ENCODE peak calls at places on chromosomes 7 and 10, in eight cellular contexts. One of them, this sample, is unnamed.

GRCh38 chr10:80506189-80506575 is 31.5 kb upstream of the SH2D4B start:
- DNase-seq in PC-9: peak; percentile 100
- DNase-seq in adrenal gland: no peak
- DNase-seq in cardiac muscle cell: no peak
- DNase-seq in A549: peak; percentile 90
- DNase-seq in heart right ventricle: no peak
- DNase-seq in CD8-positive, alpha-beta T cell: no peak
- DNase-seq in Panc1: no peak
- DNase-seq in this sample: no peak

GRCh38 chr10:12586724-12587123 is 237.4 kb downstream of the CAMK1D start:
- DNase-seq in PC-9: no peak
- DNase-seq in adrenal gland: no peak
- DNase-seq in cardiac muscle cell: no peak
- DNase-seq in A549: no peak
- DNase-seq in heart right ventricle: no peak
- DNase-seq in CD8-positive, alpha-beta T cell: no peak
- DNase-seq in Panc1: no peak
- DNase-seq in this sample: no peak

GRCh38 chr10:17101257-17101909 is 28.2 kb downstream of the CUBN start:
- DNase-seq in PC-9: no peak
- DNase-seq in adrenal gland: no peak
- DNase-seq in cardiac muscle cell: no peak
- DNase-seq in A549: no peak
- DNase-seq in heart right ventricle: no peak
- DNase-seq in CD8-positive, alpha-beta T cell: no peak
- DNase-seq in Panc1: no peak
- DNase-seq in this sample: no peak

GRCh38 chr7:112202819-112203218 is 3.4 kb downstream of the DOCK4 start:
- DNase-seq in PC-9: no peak
- DNase-seq in adrenal gland: peak; percentile 63
- DNase-seq in cardiac muscle cell: peak; percentile 14
- DNase-seq in A549: no peak
- DNase-seq in heart right ventricle: no peak
- DNase-seq in CD8-positive, alpha-beta T cell: no peak
- DNase-seq in Panc1: no peak
- DNase-seq in this sample: peak; percentile 31

GRCh38 chr7:44264221-44264956 is 61.0 kb downstream of the CAMK2B start:
- DNase-seq in PC-9: peak; percentile 98
- DNase-seq in adrenal gland: no peak
- DNase-seq in cardiac muscle cell: no peak
- DNase-seq in A549: no peak
- DNase-seq in heart right ventricle: no peak
- DNase-seq in CD8-positive, alpha-beta T cell: no peak
- DNase-seq in Panc1: no peak
- DNase-seq in this sample: no peak

GRCh38 chr7:34837826-34838225 is 179.8 kb downstream of the NPSR1 start:
- DNase-seq in PC-9: no peak
- DNase-seq in adrenal gland: no peak
- DNase-seq in cardiac muscle cell: no peak
- DNase-seq in A549: no peak
- DNase-seq in heart right ventricle: no peak
- DNase-seq in CD8-positive, alpha-beta T cell: no peak
- DNase-seq in Panc1: no peak
- DNase-seq in this sample: no peak

GRCh38 chr7:26646666-26647065 is 217.7 kb downstream of the SKAP2 start:
- DNase-seq in PC-9: no peak
- DNase-seq in adrenal gland: no peak
- DNase-seq in cardiac muscle cell: peak; percentile 9
- DNase-seq in A549: no peak
- DNase-seq in heart right ventricle: no peak
- DNase-seq in CD8-positive, alpha-beta T cell: no peak
- DNase-seq in Panc1: no peak
- DNase-seq in this sample: no peak

GRCh38 chr7:134368851-134369533 is 52.3 kb upstream of the SLC35B4 start:
- DNase-seq in PC-9: peak; percentile 80
- DNase-seq in adrenal gland: no peak
- DNase-seq in cardiac muscle cell: peak; percentile 97
- DNase-seq in A549: peak; percentile 81
- DNase-seq in heart right ventricle: no peak
- DNase-seq in CD8-positive, alpha-beta T cell: no peak
- DNase-seq in Panc1: no peak
- DNase-seq in this sample: no peak

GRCh38 chr7:48876087-48876486 is 48.3 kb upstream of the CDC14C start:
- DNase-seq in PC-9: no peak
- DNase-seq in adrenal gland: no peak
- DNase-seq in cardiac muscle cell: no peak
- DNase-seq in A549: no peak
- DNase-seq in heart right ventricle: no peak
- DNase-seq in CD8-positive, alpha-beta T cell: no peak
- DNase-seq in Panc1: no peak
- DNase-seq in this sample: no peak

GRCh38 chr10:61343781-61344180 is 109.4 kb downstream of the TMEM26 start:
- DNase-seq in PC-9: no peak
- DNase-seq in adrenal gland: no peak
- DNase-seq in cardiac muscle cell: no peak
- DNase-seq in A549: no peak
- DNase-seq in heart right ventricle: no peak
- DNase-seq in CD8-positive, alpha-beta T cell: no peak
- DNase-seq in Panc1: no peak
- DNase-seq in this sample: no peak

GRCh38 chr10:75176736-75177135 is 33.9 kb upstream of the VDAC2 start:
- DNase-seq in PC-9: no peak
- DNase-seq in adrenal gland: no peak
- DNase-seq in cardiac muscle cell: no peak
- DNase-seq in A549: no peak
- DNase-seq in heart right ventricle: no peak
- DNase-seq in CD8-positive, alpha-beta T cell: no peak
- DNase-seq in Panc1: no peak
- DNase-seq in this sample: no peak

GRCh38 chr7:100546129-100546867 is 7.3 kb downstream of the AGFG2 start:
- DNase-seq in PC-9: peak; percentile 90
- DNase-seq in adrenal gland: no peak
- DNase-seq in cardiac muscle cell: no peak
- DNase-seq in A549: peak; percentile 63
- DNase-seq in heart right ventricle: no peak
- DNase-seq in CD8-positive, alpha-beta T cell: no peak
- DNase-seq in Panc1: no peak
- DNase-seq in this sample: no peak

GRCh38 chr7:100629117-100629711 is 12.1 kb downstream of the TFR2 start:
- DNase-seq in PC-9: peak; percentile 54
- DNase-seq in adrenal gland: peak; percentile 50
- DNase-seq in cardiac muscle cell: peak; percentile 33
- DNase-seq in A549: peak; percentile 75
- DNase-seq in heart right ventricle: no peak
- DNase-seq in CD8-positive, alpha-beta T cell: no peak
- DNase-seq in Panc1: no peak
- DNase-seq in this sample: peak; percentile 72

GRCh38 chr7:44912775-44913347 is 27.5 kb upstream of the PURB start:
- DNase-seq in PC-9: peak; percentile 90
- DNase-seq in adrenal gland: no peak
- DNase-seq in cardiac muscle cell: no peak
- DNase-seq in A549: no peak
- DNase-seq in heart right ventricle: no peak
- DNase-seq in CD8-positive, alpha-beta T cell: no peak
- DNase-seq in Panc1: no peak
- DNase-seq in this sample: peak; percentile 31

GRCh38 chr10:72260215-72260587 is 13.5 kb upstream of the DDIT4 start:
- DNase-seq in PC-9: no peak
- DNase-seq in adrenal gland: no peak
- DNase-seq in cardiac muscle cell: no peak
- DNase-seq in A549: no peak
- DNase-seq in heart right ventricle: peak; percentile 56
- DNase-seq in CD8-positive, alpha-beta T cell: no peak
- DNase-seq in Panc1: no peak
- DNase-seq in this sample: no peak

GRCh38 chr10:72263613-72264241 is 10.0 kb upstream of the DDIT4 start:
- DNase-seq in PC-9: peak; percentile 96
- DNase-seq in adrenal gland: no peak
- DNase-seq in cardiac muscle cell: peak; percentile 35
- DNase-seq in A549: no peak
- DNase-seq in heart right ventricle: no peak
- DNase-seq in CD8-positive, alpha-beta T cell: no peak
- DNase-seq in Panc1: no peak
- DNase-seq in this sample: peak; percentile 22

GRCh38 chr10:72259491-72260214 is 14.1 kb upstream of the DDIT4 start:
- DNase-seq in PC-9: no peak
- DNase-seq in adrenal gland: no peak
- DNase-seq in cardiac muscle cell: peak; percentile 78
- DNase-seq in A549: no peak
- DNase-seq in heart right ventricle: peak; percentile 30
- DNase-seq in CD8-positive, alpha-beta T cell: no peak
- DNase-seq in Panc1: no peak
- DNase-seq in this sample: peak; percentile 52

GRCh38 chr10:72260588-72261322 is 13.0 kb upstream of the DDIT4 start:
- DNase-seq in PC-9: peak; percentile 98
- DNase-seq in adrenal gland: peak; percentile 91
- DNase-seq in cardiac muscle cell: peak; percentile 96
- DNase-seq in A549: peak; percentile 91
- DNase-seq in heart right ventricle: peak; percentile 89
- DNase-seq in CD8-positive, alpha-beta T cell: peak; percentile 61
- DNase-seq in Panc1: no peak
- DNase-seq in this sample: peak; percentile 99

GRCh38 chr10:72261323-72262018 is 12.3 kb upstream of the DDIT4 start:
- DNase-seq in PC-9: peak; percentile 76
- DNase-seq in adrenal gland: no peak
- DNase-seq in cardiac muscle cell: no peak
- DNase-seq in A549: no peak
- DNase-seq in heart right ventricle: no peak
- DNase-seq in CD8-positive, alpha-beta T cell: peak; percentile 12
- DNase-seq in Panc1: no peak
- DNase-seq in this sample: no peak
- H3K4me1 ChIP-seq in PC-9: peaks cover 83% of the 10 kb centered on the region
- H3K4me1 ChIP-seq in adrenal gland: peaks cover 35% of the 10 kb centered on the region
- H3K4me1 ChIP-seq in cardiac muscle cell: peaks cover 69% of the 10 kb centered on the region
- H3K4me1 ChIP-seq in A549: peaks cover 76% of the 10 kb centered on the region
- H3K4me1 ChIP-seq in heart right ventricle: peaks cover 17% of the 10 kb centered on the region
- H3K4me1 ChIP-seq in CD8-positive, alpha-beta T cell: peaks cover 62% of the 10 kb centered on the region
- H3K4me1 ChIP-seq in Panc1: peaks cover 30% of the 10 kb centered on the region
- H3K4me1 ChIP-seq in this sample: peaks cover 32% of the 10 kb centered on the region

DNA sequence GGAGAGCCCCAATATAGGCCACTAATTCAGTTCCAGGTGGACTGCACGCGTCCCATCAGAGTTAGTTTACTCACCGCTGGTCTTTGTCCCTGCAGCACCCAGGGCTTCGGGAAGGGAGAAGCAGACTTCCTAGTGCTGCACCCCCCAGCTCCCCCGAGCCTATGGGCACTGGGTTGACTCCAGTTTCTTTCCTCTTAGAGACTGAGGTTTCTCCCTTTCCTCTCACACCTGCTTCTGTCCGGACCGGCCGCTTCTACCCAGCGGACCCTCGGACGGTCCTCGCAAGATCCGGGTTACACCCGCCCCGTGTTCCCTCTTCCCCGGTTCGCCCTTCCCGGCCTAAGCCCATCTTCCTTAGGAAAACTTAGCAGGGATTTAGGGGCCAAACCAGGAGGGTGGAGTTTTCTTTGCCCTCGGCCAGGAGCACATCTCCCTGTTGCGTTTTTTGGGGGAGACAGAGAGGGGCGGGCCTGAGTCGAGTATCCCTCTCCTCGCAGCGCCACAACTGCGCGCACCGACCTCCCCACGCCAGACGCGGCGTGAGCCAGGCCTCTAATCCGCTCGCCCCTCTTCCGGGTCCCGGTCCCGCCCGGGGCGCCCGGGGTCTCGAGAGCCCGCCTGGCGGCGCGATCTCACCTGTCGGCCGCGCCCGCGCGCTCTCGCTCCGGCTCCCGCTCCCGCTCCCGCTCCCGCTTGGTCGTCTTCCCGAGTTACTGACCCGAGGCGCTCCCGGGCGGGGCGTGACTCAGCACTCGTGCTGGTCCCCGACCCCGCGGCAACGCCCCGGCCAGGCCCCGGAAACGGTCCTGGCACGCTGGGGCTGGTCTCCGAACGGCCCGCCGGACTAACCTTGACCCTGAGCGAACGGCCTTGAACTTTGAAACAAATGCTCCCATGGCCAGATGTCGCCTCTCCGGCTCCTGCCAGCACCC is at the start of gene AIFM2:
- DNase-seq in PC-9: peak; percentile 78
- DNase-seq in adrenal gland: peak; percentile 87
- DNase-seq in cardiac muscle cell: peak; percentile 77
- DNase-seq in A549: peak; percentile 92
- DNase-seq in heart right ventricle: peak; percentile 84
- DNase-seq in CD8-positive, alpha-beta T cell: no peak
- DNase-seq in Panc1: no peak
- DNase-seq in this sample: peak; percentile 44
- H3K4me3 ChIP-seq in PC-9: peak within 1 kb of the TSS; percentile 100
- H3K4me3 ChIP-seq in adrenal gland: peak within 1 kb of the TSS; percentile 74
- H3K4me3 ChIP-seq in cardiac muscle cell: peak within 1 kb of the TSS; percentile 28
- H3K4me3 ChIP-seq in A549: peak within 1 kb of the TSS; percentile 83
- H3K4me3 ChIP-seq in heart right ventricle: peak within 1 kb of the TSS; percentile 87
- H3K4me3 ChIP-seq in CD8-positive, alpha-beta T cell: peak within 1 kb of the TSS; percentile 82
- H3K4me3 ChIP-seq in Panc1: peak within 1 kb of the TSS; percentile 55
- H3K4me3 ChIP-seq in this sample: peak within 1 kb of the TSS; percentile 62

GRCh38 chr7:53336133-53336532 is 300.7 kb downstream of the POM121L12 start:
- DNase-seq in PC-9: no peak
- DNase-seq in adrenal gland: no peak
- DNase-seq in cardiac muscle cell: no peak
- DNase-seq in A549: no peak
- DNase-seq in heart right ventricle: no peak
- DNase-seq in CD8-positive, alpha-beta T cell: no peak
- DNase-seq in Panc1: no peak
- DNase-seq in this sample: no peak

DNA sequence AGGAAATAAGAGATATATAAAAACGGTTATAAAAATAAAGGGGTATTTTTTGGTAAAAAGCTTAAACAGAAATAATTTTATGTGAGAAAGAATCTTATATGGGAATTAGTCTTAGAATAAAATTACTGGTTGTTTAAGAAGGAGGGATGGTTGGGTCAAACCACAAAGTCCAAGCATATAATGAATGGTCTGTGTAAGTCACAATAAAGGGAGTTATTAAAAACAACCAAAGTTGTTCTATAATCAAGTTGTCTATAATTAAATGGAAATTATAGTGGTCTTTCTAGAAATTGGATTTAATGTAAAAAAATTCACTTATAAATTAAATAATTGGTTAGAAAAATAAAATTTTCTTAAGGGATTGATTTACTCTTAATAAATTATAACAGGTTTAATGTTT is 304.8 kb downstream of the POM121L12 start:
- DNase-seq in PC-9: no peak
- DNase-seq in adrenal gland: no peak
- DNase-seq in cardiac muscle cell: no peak
- DNase-seq in A549: no peak
- DNase-seq in heart right ventricle: no peak
- DNase-seq in CD8-positive, alpha-beta T cell: no peak
- DNase-seq in Panc1: no peak
- DNase-seq in this sample: no peak
- H3K9me3 ChIP-seq in PC-9: peaks cover 27% of the 10 kb centered on the region
- H3K9me3 ChIP-seq in adrenal gland: no peaks in the 10 kb centered on the region
- H3K9me3 ChIP-seq in cardiac muscle cell: no peaks in the 10 kb centered on the region
- H3K9me3 ChIP-seq in A549: peaks cover 2% of the 10 kb centered on the region
- H3K9me3 ChIP-seq in heart right ventricle: peaks cover 3% of the 10 kb centered on the region
- H3K9me3 ChIP-seq in CD8-positive, alpha-beta T cell: no peaks in the 10 kb centered on the region
- H3K9me3 ChIP-seq in Panc1: peaks cover 26% of the 10 kb centered on the region
- H3K9me3 ChIP-seq in this sample: peaks cover 12% of the 10 kb centered on the region

DNA sequence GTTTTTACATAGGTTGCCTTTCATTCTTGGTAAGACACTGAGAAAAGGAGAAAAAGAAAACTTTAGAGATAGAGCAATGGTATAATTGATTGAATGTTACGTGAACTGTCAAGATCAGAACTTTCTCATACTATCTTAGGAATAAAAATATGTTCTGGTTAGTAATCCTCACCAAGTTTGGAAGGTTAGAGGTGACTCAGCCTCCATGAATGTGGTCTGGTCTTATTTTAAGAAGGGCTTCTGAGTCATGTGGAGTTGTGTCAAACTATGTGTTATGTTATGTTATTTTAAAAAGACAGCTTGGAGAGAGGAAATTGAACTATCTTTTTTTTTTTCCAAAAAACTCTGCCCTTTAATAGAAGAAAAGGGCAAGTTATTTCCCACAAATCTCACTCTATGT is 458.6 kb upstream of the KLF6 start:
- DNase-seq in PC-9: peak; percentile 82
- DNase-seq in adrenal gland: peak; percentile 41
- DNase-seq in cardiac muscle cell: peak; percentile 98
- DNase-seq in A549: peak; percentile 33
- DNase-seq in heart right ventricle: no peak
- DNase-seq in CD8-positive, alpha-beta T cell: no peak
- DNase-seq in Panc1: peak; percentile 85
- DNase-seq in this sample: peak; percentile 15
- H3K4me1 ChIP-seq in PC-9: peaks cover 22% of the 10 kb centered on the region
- H3K4me1 ChIP-seq in adrenal gland: no peaks in the 10 kb centered on the region
- H3K4me1 ChIP-seq in cardiac muscle cell: peaks cover 29% of the 10 kb centered on the region
- H3K4me1 ChIP-seq in A549: peaks cover 30% of the 10 kb centered on the region
- H3K4me1 ChIP-seq in heart right ventricle: no peaks in the 10 kb centered on the region
- H3K4me1 ChIP-seq in CD8-positive, alpha-beta T cell: no peaks in the 10 kb centered on the region
- H3K4me1 ChIP-seq in Panc1: peaks cover 29% of the 10 kb centered on the region
- H3K4me1 ChIP-seq in this sample: peaks cover 32% of the 10 kb centered on the region

This sample was measured in SJCRH30.